ENCODE peak calls at places on chromosomes 3 and 15, in seven cellular contexts. X is GM23248, D is PC-3, R is neural progenitor cell, T is GM23338, B is HCT116, H is MM.1S. Q is an unnamed sample.

GRCh38 chr15:91268510-91268909 is 168.5 kb downstream of the SV2B start:
- DNase-seq in X (peak; percentile 15), D (no peak), R (peak; percentile 30), T (peak; percentile 79), B (peak; percentile 44), H (peak; percentile 27), Q (no peak)

GRCh38 chr3:4722103-4722502 is 229.0 kb downstream of the ITPR1 start:
- DNase-seq in X (peak; percentile 87), D (peak; percentile 78), R (no peak), T (peak; percentile 28), B (peak; percentile 68), H (no peak), Q (peak; percentile 63)

GRCh38 chr3:197266331-197266730 is 32.1 kb downstream of the DLG1 start:
- DNase-seq in X (no peak), D (no peak), R (no peak), T (no peak), B (no peak), H (no peak), Q (no peak)

GRCh38 chr15:40307421-40308165 is at the start of gene PLCB2:
- DNase-seq in X (no peak), D (no peak), R (no peak), T (peak; percentile 68), B (no peak), H (no peak), Q (no peak)

GRCh38 chr3:13218541-13218908 is 145.3 kb upstream of the IQSEC1 start:
- DNase-seq in X (no peak), D (no peak), R (no peak), T (no peak), B (no peak), H (no peak), Q (no peak)

GRCh38 chr3:73453676-73454075 is 171.1 kb downstream of the PDZRN3 start:
- DNase-seq in X (peak; percentile 11), D (no peak), R (no peak), T (no peak), B (no peak), H (no peak), Q (no peak)

GRCh38 chr3:48783304-48783703 is 64.4 kb downstream of the PRKAR2A start:
- DNase-seq in X (no peak), D (no peak), R (no peak), T (no peak), B (no peak), H (no peak), Q (no peak)

GRCh38 chr15:62848631-62849050 is 193.9 kb upstream of the TPM1 start:
- DNase-seq in X (peak; percentile 55), D (peak; percentile 35), R (no peak), T (no peak), B (no peak), H (no peak), Q (no peak)

GRCh38 chr3:197010556-197011351 is 18.9 kb downstream of the MELTF start:
- DNase-seq in X (no peak), D (no peak), R (no peak), T (no peak), B (no peak), H (no peak), Q (no peak)

GRCh38 chr3:64088408-64089136 is 65.3 kb upstream of the PSMD6 start:
- DNase-seq in X (no peak), D (no peak), R (no peak), T (no peak), B (no peak), H (no peak), Q (no peak)

GRCh38 chr15:36029606-36030005 is 483.6 kb upstream of the DPH6 start:
- DNase-seq in X (peak; percentile 51), D (no peak), R (no peak), T (no peak), B (no peak), H (no peak), Q (no peak)

GRCh38 chr3:186669378-186670084 is 3.7 kb downstream of the HRG start:
- DNase-seq in X (no peak), D (peak; percentile 57), R (no peak), T (no peak), B (peak; percentile 35), H (peak; percentile 65), Q (no peak)

GRCh38 chr15:95394186-95395067 is 936.1 kb upstream of the NR2F2 start:
- DNase-seq in X (peak; percentile 44), D (no peak), R (no peak), T (no peak), B (no peak), H (no peak), Q (no peak)

GRCh38 chr3:18424213-18424861 is 802 bp downstream of the SATB1 start:
- DNase-seq in X (no peak), D (no peak), R (peak; percentile 56), T (peak; percentile 60), B (no peak), H (peak; percentile 32), Q (peak; percentile 12)

GRCh38 chr3:107408513-107408912 is 31.3 kb downstream of the CCDC54 start:
- DNase-seq in X (no peak), D (no peak), R (no peak), T (no peak), B (no peak), H (no peak), Q (no peak)

GRCh38 chr3:143216709-143217182 is 97.2 kb downstream of the CHST2 start:
- DNase-seq in X (no peak), D (no peak), R (no peak), T (no peak), B (no peak), H (peak; percentile 33), Q (no peak)

GRCh38 chr3:187107989-187108388 is 31.3 kb downstream of the RPL39L start:
- DNase-seq in X (no peak), D (no peak), R (no peak), T (no peak), B (no peak), H (no peak), Q (no peak)

GRCh38 chr3:57731311-57731710 is 24.8 kb upstream of the SLMAP start:
- DNase-seq in X (peak; percentile 35), D (no peak), R (no peak), T (no peak), B (no peak), H (no peak), Q (no peak)

GRCh38 chr3:107699682-107700081 is 176.9 kb downstream of the BBX start:
- DNase-seq in X (peak; percentile 36), D (no peak), R (no peak), T (no peak), B (no peak), H (no peak), Q (no peak)

GRCh38 chr3:47315069-47315647 is 32.4 kb downstream of the KLHL18 start:
- DNase-seq in X (peak; percentile 5), D (no peak), R (no peak), T (no peak), B (no peak), H (no peak), Q (no peak)

GRCh38 chr15:89409993-89410767 is 75.6 kb upstream of the POLG start:
- DNase-seq in X (no peak), D (no peak), R (peak; percentile 33), T (no peak), B (no peak), H (no peak), Q (no peak)

GRCh38 chr15:89408512-89409183 is 74.0 kb upstream of the POLG start:
- DNase-seq in X (peak; percentile 21), D (no peak), R (peak; percentile 27), T (no peak), B (no peak), H (no peak), Q (no peak)

GRCh38 chr15:89406756-89407650 is 72.4 kb upstream of the POLG start:
- DNase-seq in X (peak; percentile 21), D (no peak), R (peak; percentile 72), T (peak; percentile 85), B (no peak), H (no peak), Q (no peak)

GRCh38 chr15:89406218-89406716 is 71.6 kb upstream of the POLG start:
- DNase-seq in X (no peak), D (no peak), R (peak; percentile 30), T (no peak), B (no peak), H (no peak), Q (no peak)

GRCh38 chr15:89409184-89409992 is 74.8 kb upstream of the POLG start:
- DNase-seq in X (no peak), D (no peak), R (peak; percentile 56), T (no peak), B (no peak), H (no peak), Q (no peak)
- TF ChIP-seq EZH2 in X (peak; percentile 95), D (no peak), R (peak; percentile 90), T (peak; percentile 97), B (no peak), H (no peak), Q (peak; percentile 71)

GRCh38 chr3:102124301-102125158 is 275.2 kb downstream of the NFKBIZ start:
- DNase-seq in X (peak; percentile 61), D (peak; percentile 52), R (no peak), T (no peak), B (no peak), H (no peak), Q (no peak)
- TF ChIP-seq EZH2phosphoT487 in X (no peak), D (no peak), R (no peak), T (no peak), B (no peak), H (no peak), Q (no peak)

GRCh38 chr3:127629462-127630403 is 748 bp downstream of the PODXL2 start:
- DNase-seq in X (peak; percentile 42), D (no peak), R (no peak), T (no peak), B (no peak), H (no peak), Q (no peak)

GRCh38 chr3:127628788-127629456 is at the start of gene PODXL2:
- DNase-seq in X (peak; percentile 80), D (peak; percentile 38), R (peak; percentile 90), T (peak; percentile 82), B (peak; percentile 24), H (peak; percentile 43), Q (peak; percentile 76)

GRCh38 chr3:127630811-127631714 is 2.1 kb downstream of the PODXL2 start:
- DNase-seq in X (no peak), D (no peak), R (no peak), T (no peak), B (no peak), H (no peak), Q (no peak)

GRCh38 chr3:127632035-127632434 is 3.0 kb downstream of the PODXL2 start:
- DNase-seq in X (no peak), D (no peak), R (no peak), T (no peak), B (no peak), H (no peak), Q (no peak)

GRCh38 chr3:127628426-127628787 is 578 bp upstream of the PODXL2 start:
- DNase-seq in X (no peak), D (no peak), R (no peak), T (no peak), B (no peak), H (no peak), Q (no peak)
- TF ChIP-seq EZH2 in X (no peak), D (no peak), R (peak; percentile 0), T (no peak), B (no peak), H (no peak), Q (no peak)

GRCh38 chr15:31857194-31857593 is 173.1 kb upstream of the CHRNA7 start:
- DNase-seq in X (no peak), D (no peak), R (peak; percentile 13), T (peak; percentile 48), B (no peak), H (no peak), Q (no peak)
- TF ChIP-seq EZH2phosphoT487 in X (no peak), D (no peak), R (no peak), T (no peak), B (no peak), H (no peak), Q (no peak)